ENCODE peak calls at places on chromosomes 12 and 14, in nine cellular contexts. N is H9; X is COR-L47; T is stimulated activated CD8-positive, alpha-beta memory T cell treated with anti-CD3 and anti-CD28 coated beads, Interleukin-15, amount 100 ng/mL, for 1 hour; C is upper lobe of right lung; O is ovary; Z is GM03348; S is spleen; H is stimulated activated CD4-positive, alpha-beta T cell treated with anti-CD3 and anti-CD28 coated beads, Interleukin-1b, Interleukin-23, amount 100 ng/mL, for 24 hours. K is an unnamed sample.

GRCh38 chr14:99519347-99519881 is 38.2 kb downstream of the CCNK start:
- DNase-seq in N (no peak), X (no peak), T (no peak), C (peak), O (no peak), Z (no peak), S (no peak), H (no peak), K (no peak)

GRCh38 chr14:36477266-36477665 is 42.8 kb downstream of the NKX2-1 start:
- DNase-seq in N (no peak), X (no peak), T (no peak), C (no peak), O (no peak), Z (no peak), S (no peak), H (no peak), K (no peak)

GRCh38 chr12:15525414-15525813 is 203.1 kb downstream of the PTPRO start:
- DNase-seq in N (no peak), X (no peak), T (no peak), C (no peak), O (no peak), Z (no peak), S (no peak), H (no peak), K (no peak)

GRCh38 chr14:59890676-59891075 is 20.1 kb upstream of the RTN1 start:
- DNase-seq in N (no peak), X (peak), T (no peak), C (no peak), O (no peak), Z (no peak), S (no peak), H (no peak), K (no peak)

GRCh38 chr14:22194669-22195068 is 394.4 kb downstream of the DAD1 start:
- DNase-seq in N (no peak), X (no peak), T (no peak), C (no peak), O (no peak), Z (no peak), S (no peak), H (no peak), K (no peak)

GRCh38 chr12:75289678-75290200 is 40.4 kb downstream of the CAPS2 start:
- DNase-seq in N (no peak), X (no peak), T (no peak), C (no peak), O (no peak), Z (peak), S (no peak), H (no peak), K (no peak)

GRCh38 chr12:123237646-123238329 is 4.6 kb downstream of the MTRFR start:
- DNase-seq in N (peak), X (peak), T (peak), C (peak), O (peak), Z (peak), S (peak), H (peak), K (peak)

GRCh38 chr14:100159107-100159864 is at the start of gene DEGS2:
- DNase-seq in N (peak), X (peak), T (peak), C (peak), O (no peak), Z (peak), S (peak), H (peak), K (no peak)

GRCh38 chr12:22051114-22051698 is 5.2 kb downstream of the CMAS start:
- DNase-seq in N (no peak), X (no peak), T (no peak), C (no peak), O (no peak), Z (no peak), S (no peak), H (no peak), K (no peak)

GRCh38 chr12:75660805-75661404 is 149.5 kb upstream of the KRR1 start:
- DNase-seq in N (no peak), X (no peak), T (no peak), C (no peak), O (no peak), Z (no peak), S (no peak), H (no peak), K (no peak)

GRCh38 chr12:71029302-71029701 is 108.8 kb upstream of the PTPRR start:
- DNase-seq in N (no peak), X (no peak), T (no peak), C (no peak), O (no peak), Z (no peak), S (no peak), H (no peak), K (no peak)

GRCh38 chr12:113099764-113100163 is 35.8 kb downstream of the RASAL1 start:
- DNase-seq in N (no peak), X (no peak), T (no peak), C (no peak), O (no peak), Z (no peak), S (no peak), H (no peak), K (no peak)

GRCh38 chr12:116672842-116673516 is 64.9 kb downstream of the SPRING1 start:
- DNase-seq in N (no peak), X (no peak), T (no peak), C (peak), O (no peak), Z (no peak), S (no peak), H (no peak), K (no peak)

GRCh38 chr14:38791862-38792261 is 311.2 kb downstream of the SEC23A start:
- DNase-seq in N (no peak), X (no peak), T (no peak), C (no peak), O (no peak), Z (no peak), S (no peak), H (no peak), K (no peak)

GRCh38 chr12:25855716-25856115 is 102.8 kb upstream of the RASSF8 start:
- DNase-seq in N (no peak), X (no peak), T (no peak), C (no peak), O (no peak), Z (peak), S (no peak), H (no peak), K (no peak)

GRCh38 chr12:112380663-112381420 is 1.4 kb downstream of the HECTD4 start:
- DNase-seq in N (peak), X (no peak), T (no peak), C (no peak), O (no peak), Z (peak), S (peak), H (no peak), K (no peak)

GRCh38 chr12:32486158-32486557 is 86.8 kb downstream of the FGD4 start:
- DNase-seq in N (no peak), X (no peak), T (no peak), C (no peak), O (no peak), Z (no peak), S (no peak), H (no peak), K (no peak)

GRCh38 chr14:68637106-68638021 is 155.5 kb downstream of the ZFP36L1 start:
- DNase-seq in N (no peak), X (no peak), T (no peak), C (peak), O (no peak), Z (peak), S (peak), H (no peak), K (no peak)

GRCh38 chr14:105065280-105066228 is at the start of gene GPR132:
- DNase-seq in N (peak), X (no peak), T (peak), C (peak), O (no peak), Z (no peak), S (peak), H (peak), K (peak)

K was measured in central memory CD8-positive, alpha-beta T cell.